ENCODE peak calls at places on chromosomes 6 and 20, in four cellular contexts. Z, J, M and Y are unnamed samples. For H3K36me3 and H3K4me1, the result is how much of the 10 kb centered on the place peaks cover.

GRCh38 chr20:5078399-5078958 is 41.3 kb downstream of the PCNA start:
- DNase-seq in Z (peak), J (peak), M (peak), Y (peak)

GRCh38 chr20:48411906-48412305 is 415.9 kb downstream of the PREX1 start:
- DNase-seq in Z (no peak), J (no peak), M (no peak), Y (no peak)

GRCh38 chr20:36318166-36318565 is 12.0 kb downstream of the DLGAP4 start:
- DNase-seq in Z (no peak), J (no peak), M (no peak), Y (no peak)

GRCh38 chr6:6317825-6318733 is 2.4 kb downstream of the F13A1 start:
- DNase-seq in Z (no peak), J (no peak), M (no peak), Y (no peak)

GRCh38 chr6:56109149-56109548 is 138.2 kb downstream of the COL21A1 start:
- DNase-seq in Z (no peak), J (no peak), M (no peak), Y (no peak)

GRCh38 chr20:53002786-53003185 is 30.6 kb downstream of the TSHZ2 start:
- DNase-seq in Z (no peak), J (no peak), M (no peak), Y (no peak)

GRCh38 chr6:138110229-138110628 is 3.0 kb upstream of the PERP start:
- DNase-seq in Z (no peak), J (no peak), M (no peak), Y (no peak)

GRCh38 chr20:7792131-7792869 is 148.0 kb downstream of the HAO1 start:
- DNase-seq in Z (peak), J (no peak), M (peak), Y (no peak)

GRCh38 chr6:125212377-125212776 is 58.8 kb downstream of the TPD52L1 start:
- DNase-seq in Z (no peak), J (no peak), M (no peak), Y (no peak)

GRCh38 chr6:46175446-46175845 is 4.7 kb upstream of the ENPP5 start:
- DNase-seq in Z (peak), J (no peak), M (no peak), Y (no peak)

GRCh38 chr6:74137910-74138309 is 441.9 kb downstream of the CD109 start:
- DNase-seq in Z (peak), J (no peak), M (peak), Y (no peak)

GRCh38 chr20:59955131-59955796 is 3.0 kb upstream of the CDH26 start:
- DNase-seq in Z (no peak), J (no peak), M (peak), Y (no peak)

GRCh38 chr20:25247100-25247665 is 702 bp upstream of the PYGB start:
- DNase-seq in Z (peak), J (peak), M (peak), Y (peak)

GRCh38 chr6:124869412-124869811 is 92.8 kb upstream of the RNF217 start:
- DNase-seq in Z (peak), J (no peak), M (no peak), Y (no peak)

GRCh38 chr20:37243937-37244571 is 17.6 kb downstream of the GHRH start:
- DNase-seq in Z (peak), J (no peak), M (peak), Y (no peak)

GRCh38 chr6:43361269-43361668 is 8.2 kb downstream of the ZNF318 start:
- DNase-seq in Z (no peak), J (no peak), M (no peak), Y (no peak)

GRCh38 chr6:43359381-43359780 is 10.1 kb downstream of the ZNF318 start:
- DNase-seq in Z (no peak), J (no peak), M (no peak), Y (no peak)

GRCh38 chr6:43359831-43360230 is 9.6 kb downstream of the ZNF318 start:
- DNase-seq in Z (no peak), J (no peak), M (no peak), Y (no peak)

GRCh38 chr6:43355862-43356590 is 13.4 kb downstream of the ZNF318 start:
- DNase-seq in Z (peak), J (peak), M (peak), Y (no peak)
- H3K36me3 ChIP-seq in Z (half or more), J (under half), M (under half), Y (under half)

DNA sequence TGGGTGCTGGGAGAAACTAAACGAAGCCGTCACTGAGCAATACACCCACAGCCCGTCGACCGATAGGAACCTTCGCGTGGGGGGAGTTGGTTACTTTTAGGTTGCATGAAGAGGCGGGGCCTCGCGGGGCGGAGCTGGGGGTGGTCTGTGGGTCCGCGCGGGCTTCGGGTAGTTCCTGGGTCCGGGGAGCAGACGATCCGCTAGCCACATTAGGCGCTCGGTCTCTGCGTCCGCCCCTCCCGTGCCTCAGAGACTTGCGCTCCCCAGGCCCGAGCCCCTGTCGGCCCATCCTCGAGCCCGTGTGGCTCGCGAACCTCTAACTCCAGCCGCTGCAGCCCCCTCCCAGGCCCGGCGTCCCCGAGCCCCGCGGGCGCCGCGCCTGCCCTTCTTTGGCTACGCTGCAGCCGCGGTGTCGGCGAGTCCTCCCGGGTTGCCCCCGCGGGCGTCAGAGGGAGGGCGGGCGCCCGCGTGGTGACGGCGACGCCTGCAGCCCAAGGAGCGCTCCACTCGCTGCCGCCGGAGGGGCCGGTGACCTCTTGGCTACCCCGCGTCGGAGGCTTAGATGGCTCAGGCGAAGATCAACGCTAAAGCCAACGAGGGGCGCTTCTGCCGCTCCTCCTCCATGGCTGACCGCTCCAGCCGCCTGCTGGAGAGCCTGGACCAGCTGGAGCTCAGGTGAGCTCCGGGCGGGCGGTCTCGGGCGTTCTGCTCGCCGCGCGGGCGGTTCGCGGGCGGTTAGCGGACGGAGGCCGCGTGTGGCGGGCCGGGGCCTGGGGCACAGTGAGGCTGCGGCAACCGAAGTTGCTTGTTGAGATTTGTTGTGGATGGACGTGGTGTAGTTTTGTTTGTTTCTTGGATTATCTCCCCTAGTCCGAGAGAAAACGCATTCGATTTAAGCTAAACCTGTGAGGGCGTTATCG is at the start of gene BAG2:
- DNase-seq in Z (peak), J (peak), M (peak), Y (peak)
- TF ChIP-seq CTCF in Z (peak), J (peak), M (no peak), Y (no peak)

GRCh38 chr6:31559606-31559957 is 12.2 kb downstream of the NFKBIL1 start:
- DNase-seq in Z (no peak), J (no peak), M (no peak), Y (no peak)
- H3K4me1 ChIP-seq in Z (under half), J (under half), M (under half), Y (under half)

GRCh38 chr6:75377386-75377785 is 92.8 kb upstream of the TMEM30A start:
- DNase-seq in Z (no peak), J (no peak), M (no peak), Y (no peak)
- H3K36me3 ChIP-seq in Z (under half), J (under half), M (under half), Y (under half)

GRCh38 chr6:144548525-144548924 is 263.4 kb downstream of the UTRN start:
- DNase-seq in Z (no peak), J (no peak), M (no peak), Y (no peak)
- TF ChIP-seq CTCF in Z (no peak), J (no peak), M (no peak), Y (no peak)

GRCh38 chr20:3814928-3815495 is 5.3 kb upstream of the AP5S1 start:
- DNase-seq in Z (no peak), J (no peak), M (no peak), Y (no peak)
- H3K4me1 ChIP-seq in Z (under half), J (under half), M (under half), Y (under half)